ENCODE peak calls at places on chromosomes 7 and 10, in seven cellular contexts. A, M, L, I, E, X and P are unnamed samples.

GRCh38 chr10:35913628-35914027 is 271.5 kb upstream of the FZD8 start:
- DNase-seq in A (no peak), M (no peak), L (no peak), I (no peak), E (peak; percentile 79), X (peak; percentile 34), P (peak; percentile 84)

GRCh38 chr7:155533120-155533826 is 13.1 kb downstream of the CNPY1 start:
- DNase-seq in A (peak; percentile 26), M (no peak), L (no peak), I (no peak), E (no peak), X (no peak), P (peak; percentile 25)

GRCh38 chr10:82245906-82246305 is 370.9 kb downstream of the NRG3 start:
- DNase-seq in A (no peak), M (no peak), L (no peak), I (no peak), E (peak; percentile 46), X (no peak), P (no peak)

GRCh38 chr7:16171928-16172327 is 249.4 kb downstream of the CRPPA start:
- DNase-seq in A (no peak), M (no peak), L (no peak), I (no peak), E (no peak), X (no peak), P (no peak)

GRCh38 chr10:31761156-31761555 is 167.5 kb downstream of the ARHGAP12 start:
- DNase-seq in A (no peak), M (peak; percentile 52), L (no peak), I (no peak), E (no peak), X (peak; percentile 49), P (peak; percentile 83)

GRCh38 chr7:89041240-89041639 is 245.7 kb upstream of the TEX47 start:
- DNase-seq in A (no peak), M (no peak), L (peak; percentile 15), I (no peak), E (no peak), X (no peak), P (no peak)

GRCh38 chr7:116159711-116160110 is 50.6 kb upstream of the TES start:
- DNase-seq in A (no peak), M (no peak), L (no peak), I (no peak), E (no peak), X (no peak), P (no peak)

GRCh38 chr7:11934766-11935165 is 102.8 kb upstream of the THSD7A start:
- DNase-seq in A (no peak), M (no peak), L (no peak), I (no peak), E (no peak), X (no peak), P (no peak)

GRCh38 chr7:151428393-151429231 is 11.3 kb downstream of the CRYGN start:
- DNase-seq in A (no peak), M (peak; percentile 82), L (no peak), I (no peak), E (peak; percentile 10), X (peak; percentile 68), P (peak; percentile 66)

GRCh38 chr7:29482056-29482455 is 81.6 kb upstream of the PRR15 start:
- DNase-seq in A (no peak), M (no peak), L (no peak), I (no peak), E (no peak), X (no peak), P (no peak)

GRCh38 chr10:92761576-92761975 is 71.8 kb downstream of the HHEX start:
- DNase-seq in A (no peak), M (no peak), L (no peak), I (no peak), E (no peak), X (peak; percentile 76), P (peak; percentile 51)

GRCh38 chr10:14225374-14225773 is 105.3 kb downstream of the FRMD4A start:
- DNase-seq in A (no peak), M (no peak), L (no peak), I (no peak), E (no peak), X (no peak), P (no peak)

GRCh38 chr7:103119791-103120291 is 29.1 kb downstream of the NAPEPLD start:
- DNase-seq in A (no peak), M (no peak), L (no peak), I (no peak), E (no peak), X (no peak), P (no peak)

GRCh38 chr10:110355922-110356627 is 51.4 kb upstream of the SMNDC1 start:
- DNase-seq in A (no peak), M (no peak), L (no peak), I (no peak), E (no peak), X (no peak), P (no peak)

GRCh38 chr10:132506711-132507466 is 30.7 kb upstream of the INPP5A start:
- DNase-seq in A (no peak), M (peak; percentile 59), L (peak; percentile 77), I (no peak), E (no peak), X (peak; percentile 94), P (peak; percentile 82)

GRCh38 chr10:24468281-24468751 is 255.4 kb downstream of the ARHGAP21 start:
- DNase-seq in A (no peak), M (peak; percentile 9), L (peak; percentile 80), I (no peak), E (peak; percentile 36), X (no peak), P (peak; percentile 38)

GRCh38 chr10:69579661-69580060 is 6.4 kb upstream of the NEUROG3 start:
- DNase-seq in A (no peak), M (no peak), L (no peak), I (no peak), E (no peak), X (no peak), P (no peak)

GRCh38 chr7:117405519-117405918 is 21.8 kb downstream of the ASZ1 start:
- DNase-seq in A (no peak), M (no peak), L (no peak), I (no peak), E (no peak), X (no peak), P (no peak)

GRCh38 chr10:132972986-132973902 is 30.9 kb upstream of the CFAP46 start:
- DNase-seq in A (peak; percentile 46), M (no peak), L (peak; percentile 35), I (no peak), E (no peak), X (no peak), P (no peak)

GRCh38 chr7:113306302-113306701 is 187.9 kb upstream of the SMIM30 start:
- DNase-seq in A (no peak), M (no peak), L (no peak), I (no peak), E (no peak), X (no peak), P (no peak)

GRCh38 chr10:110209926-110210662 is 2.7 kb downstream of the MXI1 start:
- DNase-seq in A (no peak), M (peak; percentile 23), L (peak; percentile 75), I (no peak), E (peak; percentile 31), X (peak; percentile 83), P (peak; percentile 82)

GRCh38 chr7:26343837-26344236 is 52.2 kb downstream of the SNX10 start:
- DNase-seq in A (no peak), M (no peak), L (no peak), I (no peak), E (no peak), X (no peak), P (no peak)

GRCh38 chr7:26345202-26345601 is 53.5 kb downstream of the SNX10 start:
- DNase-seq in A (no peak), M (no peak), L (no peak), I (no peak), E (no peak), X (no peak), P (no peak)

GRCh38 chr7:26343320-26343832 is 51.7 kb downstream of the SNX10 start:
- DNase-seq in A (no peak), M (no peak), L (no peak), I (no peak), E (no peak), X (no peak), P (no peak)

GRCh38 chr7:26346611-26347200 is 55.0 kb downstream of the SNX10 start:
- DNase-seq in A (no peak), M (no peak), L (no peak), I (no peak), E (peak; percentile 94), X (no peak), P (peak; percentile 74)

DNA sequence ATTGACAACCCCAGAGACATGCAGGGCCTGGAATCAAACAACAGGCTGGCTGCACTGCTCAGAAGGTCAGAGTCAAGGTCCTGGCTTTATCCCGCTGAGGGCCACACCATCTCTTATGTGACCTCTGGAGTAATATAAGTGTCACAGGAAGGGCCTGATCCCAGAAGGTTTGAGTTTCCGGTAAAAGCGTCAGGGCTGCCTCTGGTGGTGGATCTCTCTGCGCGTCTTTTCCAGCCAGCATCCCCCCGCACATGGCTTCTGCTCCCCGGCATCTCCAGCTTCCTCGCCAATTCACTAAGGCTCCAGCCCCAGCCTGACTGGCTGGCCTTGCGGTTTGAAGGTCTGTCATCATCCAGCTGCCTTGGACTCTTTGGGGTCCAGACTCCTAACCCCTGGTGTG is 54.2 kb downstream of the SNX10 start:
- DNase-seq in A (no peak), M (no peak), L (no peak), I (no peak), E (no peak), X (no peak), P (no peak)
- H3K4me1 ChIP-seq in A (peaks cover 5% of the 10 kb centered on the region), M (no peaks in the 10 kb centered on the region), L (no peaks in the 10 kb centered on the region), I (no peaks in the 10 kb centered on the region), E (peaks cover 7% of the 10 kb centered on the region), X (peaks cover 52% of the 10 kb centered on the region), P (no peaks in the 10 kb centered on the region)

GRCh38 chr10:119323085-119323670 is 115.8 kb downstream of the GRK5 start:
- DNase-seq in A (no peak), M (no peak), L (no peak), I (no peak), E (no peak), X (no peak), P (no peak)
- H3K4me1 ChIP-seq in A (peaks cover 8% of the 10 kb centered on the region), M (peaks cover 9% of the 10 kb centered on the region), L (no peaks in the 10 kb centered on the region), I (peaks cover 10% of the 10 kb centered on the region), E (peaks cover 13% of the 10 kb centered on the region), X (no peaks in the 10 kb centered on the region), P (peaks cover under 1% of the 10 kb centered on the region)

DNA sequence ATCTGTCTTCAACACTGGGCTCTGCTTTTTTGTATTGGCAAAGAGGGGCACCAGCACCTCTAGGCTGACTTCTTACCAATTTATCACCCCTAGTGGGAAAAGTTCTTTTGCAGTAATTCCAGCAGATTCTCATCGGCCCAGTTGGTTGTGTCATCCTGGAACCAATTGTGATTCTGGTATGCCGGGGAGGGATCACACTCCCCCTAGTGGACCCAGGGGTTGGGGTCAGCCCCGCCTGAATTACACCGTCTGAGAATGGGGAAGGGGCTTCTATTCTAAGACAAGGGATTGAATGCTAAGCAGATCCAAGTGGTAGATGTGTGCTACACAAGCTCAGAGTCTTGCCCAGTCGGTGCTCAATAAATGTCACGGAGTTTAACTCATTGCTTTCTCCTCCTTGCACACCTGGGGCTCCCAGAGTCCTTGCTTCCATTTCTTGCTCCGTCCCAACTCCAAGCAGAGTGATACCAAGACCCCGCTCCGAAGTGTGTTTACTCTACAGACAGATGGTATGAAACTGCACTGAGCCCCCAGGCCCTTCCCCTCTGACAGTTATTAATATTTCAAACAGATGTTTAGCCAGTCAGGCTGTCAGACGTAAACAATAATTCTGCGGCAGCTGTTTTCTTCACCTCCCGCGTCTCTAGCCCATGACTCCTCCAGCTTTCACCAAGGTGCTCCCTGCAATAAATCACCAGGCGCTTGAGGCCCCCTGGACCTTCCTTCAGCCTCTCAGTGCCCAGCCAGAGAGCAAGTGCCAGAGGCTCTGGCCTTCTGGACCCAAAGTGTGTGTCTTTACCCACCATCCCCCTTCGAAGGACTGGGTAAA is 71.8 kb downstream of the C10orf105 start:
- DNase-seq in A (no peak), M (no peak), L (no peak), I (no peak), E (no peak), X (no peak), P (peak; percentile 43)
- H3K4me1 ChIP-seq in A (no peaks in the 10 kb centered on the region), M (no peaks in the 10 kb centered on the region), L (no peaks in the 10 kb centered on the region), I (no peaks in the 10 kb centered on the region), E (no peaks in the 10 kb centered on the region), X (no peaks in the 10 kb centered on the region), P (no peaks in the 10 kb centered on the region)

GRCh38 chr7:106071356-106071998 is 40.6 kb downstream of the SYPL1 start:
- DNase-seq in A (no peak), M (no peak), L (no peak), I (no peak), E (no peak), X (no peak), P (no peak)
- H3K4me1 ChIP-seq in A (peaks cover 41% of the 10 kb centered on the region), M (no peaks in the 10 kb centered on the region), L (peaks cover 11% of the 10 kb centered on the region), I (peaks cover 59% of the 10 kb centered on the region), E (peaks cover 55% of the 10 kb centered on the region), X (peaks cover 20% of the 10 kb centered on the region), P (peaks cover 15% of the 10 kb centered on the region)